ENCODE peak calls at places on chromosome 5, in nine cellular contexts. B is thyroid gland; T is cardiac muscle cell; D is fibroblast of mammary gland; V is nephron progenitor cell; R is cardiac fibroblast; N is CD8-positive, alpha-beta T cell; O is right atrium auricular region; W is mucosa of descending colon. I is an unnamed sample.

GRCh38 chr5:154474267-154474956 is 3.6 kb downstream of the HAND1 start:
- DNase-seq in B (no peak), T (no peak), D (no peak), V (no peak), R (no peak), N (no peak), O (no peak), W (no peak), I (no peak)

GRCh38 chr5:108251350-108251749 is 130.5 kb downstream of the FBXL17 start:
- DNase-seq in B (no peak), T (peak; percentile 32), D (no peak), V (no peak), R (peak; percentile 62), N (no peak), O (no peak), W (no peak), I (no peak)

GRCh38 chr5:52502591-52502990 is 285.1 kb upstream of the ITGA1 start:
- DNase-seq in B (no peak), T (no peak), D (no peak), V (no peak), R (no peak), N (no peak), O (no peak), W (no peak), I (no peak)

GRCh38 chr5:126234563-126235195 is 188.5 kb upstream of the GRAMD2B start:
- DNase-seq in B (no peak), T (peak; percentile 36), D (peak; percentile 33), V (peak; percentile 10), R (peak; percentile 43), N (no peak), O (no peak), W (no peak), I (peak; percentile 24)

GRCh38 chr5:53923969-53924876 is 363.8 kb downstream of the NDUFS4 start:
- DNase-seq in B (no peak), T (peak; percentile 50), D (peak; percentile 54), V (no peak), R (peak; percentile 27), N (no peak), O (no peak), W (no peak), I (no peak)

GRCh38 chr5:155726267-155726666 is 600.7 kb upstream of the SGCD start:
- DNase-seq in B (peak; percentile 39), T (peak; percentile 5), D (peak; percentile 8), V (peak; percentile 75), R (peak; percentile 27), N (no peak), O (no peak), W (no peak), I (peak; percentile 37)

GRCh38 chr5:73321757-73322452 is 126.7 kb downstream of the FOXD1 start:
- DNase-seq in B (no peak), T (peak; percentile 32), D (peak; percentile 74), V (no peak), R (peak; percentile 87), N (no peak), O (no peak), W (no peak), I (no peak)

GRCh38 chr5:119318256-119318914 is 37.4 kb upstream of the TNFAIP8 start:
- DNase-seq in B (peak; percentile 55), T (no peak), D (no peak), V (no peak), R (no peak), N (no peak), O (no peak), W (no peak), I (no peak)

GRCh38 chr5:72106922-72107873 is at the start of gene MAP1B:
- DNase-seq in B (peak; percentile 18), T (peak; percentile 82), D (peak; percentile 64), V (peak; percentile 84), R (peak; percentile 75), N (no peak), O (peak; percentile 64), W (peak; percentile 24), I (peak; percentile 80)

GRCh38 chr5:139296198-139296597 is 2.7 kb downstream of the MATR3 start:
- DNase-seq in B (no peak), T (no peak), D (no peak), V (no peak), R (no peak), N (no peak), O (no peak), W (no peak), I (no peak)

GRCh38 chr5:139293504-139294371 is at the start of gene MATR3:
- DNase-seq in B (peak; percentile 96), T (peak; percentile 98), D (peak; percentile 95), V (peak; percentile 95), R (peak; percentile 97), N (peak; percentile 88), O (peak; percentile 97), W (peak; percentile 97), I (peak; percentile 94)

GRCh38 chr5:139293199-139293503 is 389 bp upstream of the MATR3 start:
- DNase-seq in B (no peak), T (no peak), D (no peak), V (no peak), R (no peak), N (no peak), O (no peak), W (no peak), I (no peak)

GRCh38 chr5:139295692-139296091 is 2.2 kb downstream of the MATR3 start:
- DNase-seq in B (no peak), T (no peak), D (peak; percentile 22), V (no peak), R (peak; percentile 13), N (no peak), O (no peak), W (no peak), I (no peak)

DNA sequence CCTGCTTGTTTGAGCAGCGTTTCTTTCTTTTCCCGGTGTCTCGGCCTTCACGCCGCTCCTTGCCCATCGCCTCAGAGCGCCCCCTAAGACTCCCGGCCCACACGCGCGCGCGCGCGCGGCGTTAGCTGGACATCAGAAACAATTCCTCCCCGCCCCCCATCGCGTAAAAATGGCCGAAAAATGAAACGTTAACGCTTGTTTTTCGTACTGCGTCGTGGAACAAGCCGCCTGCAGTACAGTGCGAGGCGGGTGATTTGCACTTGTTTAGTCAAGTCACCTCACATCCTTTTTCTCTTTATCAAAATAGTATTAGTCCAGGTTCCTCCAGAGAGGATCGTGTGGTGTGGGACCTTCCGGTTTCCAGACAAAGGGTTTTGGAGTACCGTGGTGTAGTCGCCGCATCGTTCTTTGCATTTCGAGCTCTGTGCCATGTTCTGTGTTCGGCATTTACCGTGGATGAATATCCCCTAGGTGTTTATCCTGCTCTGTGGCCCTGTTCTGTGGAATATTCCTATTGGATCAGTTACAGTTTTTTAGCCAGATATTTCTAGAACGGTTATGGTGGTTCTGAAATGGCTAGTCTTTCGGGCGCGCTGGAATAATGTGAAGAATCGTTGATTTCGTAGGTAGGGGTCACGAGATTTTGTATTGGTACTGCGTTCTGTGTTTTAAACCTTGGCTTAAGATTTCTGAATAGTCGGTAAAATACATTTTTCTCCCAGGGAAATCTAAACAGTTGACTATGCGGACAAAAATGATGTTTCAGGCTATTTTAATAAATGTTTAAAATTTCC is 1.0 kb downstream of the MATR3 start:
- DNase-seq in B (peak; percentile 79), T (peak; percentile 88), D (peak; percentile 77), V (peak; percentile 83), R (peak; percentile 82), N (peak; percentile 24), O (peak; percentile 70), W (peak; percentile 82), I (peak; percentile 81)
- TF ChIP-seq CTCF in B (no peak), T (peak; percentile 53), D (no peak), V (no peak), R (peak; percentile 36), N (no peak), O (no peak), W (no peak), I (peak; percentile 49)

GRCh38 chr5:149002053-149002452 is 60.8 kb downstream of the SH3TC2 start:
- DNase-seq in B (peak; percentile 37), T (peak; percentile 96), D (peak; percentile 98), V (peak; percentile 51), R (peak; percentile 99), N (no peak), O (no peak), W (no peak), I (no peak)

GRCh38 chr5:149005077-149005892 is 57.6 kb downstream of the SH3TC2 start:
- DNase-seq in B (no peak), T (peak; percentile 49), D (peak; percentile 83), V (no peak), R (peak; percentile 77), N (no peak), O (no peak), W (no peak), I (no peak)

GRCh38 chr5:149001154-149001553 is 61.7 kb downstream of the SH3TC2 start:
- DNase-seq in B (no peak), T (no peak), D (no peak), V (no peak), R (peak; percentile 57), N (no peak), O (no peak), W (no peak), I (no peak)

GRCh38 chr5:149004559-149004958 is 58.3 kb downstream of the SH3TC2 start:
- DNase-seq in B (no peak), T (no peak), D (no peak), V (no peak), R (no peak), N (no peak), O (no peak), W (no peak), I (no peak)

GRCh38 chr5:149002761-149003689 is 59.8 kb downstream of the SH3TC2 start:
- DNase-seq in B (peak; percentile 21), T (no peak), D (peak; percentile 77), V (no peak), R (peak; percentile 80), N (no peak), O (no peak), W (no peak), I (no peak)
- TF ChIP-seq CTCF in B (peak; percentile 11), T (no peak), D (peak; percentile 13), V (no peak), R (peak; percentile 10), N (no peak), O (no peak), W (no peak), I (no peak)

GRCh38 chr5:179821298-179822058 is 773 bp downstream of the SQSTM1 start:
- DNase-seq in B (peak; percentile 98), T (peak; percentile 97), D (peak; percentile 95), V (peak; percentile 79), R (peak; percentile 96), N (peak; percentile 79), O (peak; percentile 96), W (peak; percentile 96), I (peak; percentile 57)
- TF ChIP-seq CTCF in B (no peak), T (no peak), D (no peak), V (no peak), R (peak; percentile 6), N (no peak), O (no peak), W (no peak), I (peak; percentile 3)

DNA sequence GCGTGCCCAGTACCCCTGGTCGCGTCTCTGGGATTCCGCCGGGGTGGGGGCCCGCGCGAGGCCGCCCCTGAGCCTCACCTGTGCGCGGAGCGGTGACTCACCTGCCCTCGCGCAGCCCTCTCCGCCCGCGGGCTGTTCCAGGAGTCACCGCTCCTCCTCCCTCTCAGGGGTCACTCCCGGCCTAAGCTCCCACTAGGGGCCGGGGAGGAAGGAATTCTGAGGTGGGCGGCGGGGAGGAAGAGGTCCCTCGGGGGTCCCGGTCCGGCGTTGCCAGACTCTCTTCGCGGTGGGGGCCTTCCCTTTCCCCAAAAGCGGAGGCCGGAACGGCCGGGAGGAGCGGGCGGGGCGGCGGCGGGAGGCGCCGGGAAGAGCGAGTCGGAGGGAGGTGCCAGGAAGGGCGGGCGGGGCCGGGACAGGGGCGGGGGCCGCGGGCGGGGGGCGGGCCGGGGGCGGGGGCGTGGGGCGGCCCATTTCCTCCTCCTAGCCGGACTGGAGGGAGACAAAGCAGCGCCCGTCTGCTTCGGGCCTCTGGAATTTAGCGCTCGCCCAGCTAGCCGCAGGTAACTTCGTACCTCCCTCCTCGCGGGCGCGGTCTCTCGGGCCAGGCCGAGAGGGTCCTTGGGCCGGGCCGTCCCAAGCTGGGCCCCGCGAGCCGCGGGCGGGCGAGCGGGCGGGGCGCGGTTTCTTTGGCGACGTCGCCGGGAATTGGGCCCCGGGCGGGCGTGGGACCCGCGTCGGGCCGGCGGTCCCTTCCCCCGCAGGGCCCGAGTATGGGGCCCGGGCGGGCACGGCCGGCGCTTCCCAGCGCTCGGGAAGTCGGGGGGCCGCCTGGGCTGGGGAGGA is at the start of gene CTNNA1:
- DNase-seq in B (peak; percentile 85), T (peak; percentile 72), D (peak; percentile 50), V (peak; percentile 84), R (peak; percentile 74), N (no peak), O (peak; percentile 74), W (peak; percentile 92), I (peak; percentile 62)
- TF ChIP-seq CTCF in B (no peak), T (no peak), D (no peak), V (no peak), R (no peak), N (no peak), O (no peak), W (no peak), I (no peak)